ENCODE peak calls at places on chromosomes 13 and 19, in seven cellular contexts. One of them, this sample, is unnamed.

GRCh38 chr13:50810998-50811397 is 32.5 kb downstream of the DLEU7 start:
- DNase-seq in CD8-positive, alpha-beta memory T cell: no peak
- DNase-seq in HFF-Myc: no peak
- DNase-seq in stimulated activated CD8-positive, alpha-beta memory T cell treated with anti-CD3 and anti-CD28 coated beads, Interleukin-7, amount 100 ng/mL, for 4 hours: no peak
- DNase-seq in fibroblast of lung: no peak
- DNase-seq in stimulated activated CD4-positive, alpha-beta T cell treated with anti-CD3 and anti-CD28 coated beads, Interleukin-4, amount 100 ng/mL, for 4 hours: no peak
- DNase-seq in LHCN-M2: no peak
- DNase-seq in this sample: no peak

GRCh38 chr19:35204799-35205732 is 23.5 kb downstream of the FAM187B start:
- DNase-seq in CD8-positive, alpha-beta memory T cell: no peak
- DNase-seq in HFF-Myc: no peak
- DNase-seq in stimulated activated CD8-positive, alpha-beta memory T cell treated with anti-CD3 and anti-CD28 coated beads, Interleukin-7, amount 100 ng/mL, for 4 hours: no peak
- DNase-seq in fibroblast of lung: no peak
- DNase-seq in stimulated activated CD4-positive, alpha-beta T cell treated with anti-CD3 and anti-CD28 coated beads, Interleukin-4, amount 100 ng/mL, for 4 hours: no peak
- DNase-seq in LHCN-M2: no peak
- DNase-seq in this sample: no peak

GRCh38 chr13:30618938-30619289 is 1.2 kb downstream of the USPL1 start:
- DNase-seq in CD8-positive, alpha-beta memory T cell: no peak
- DNase-seq in HFF-Myc: no peak
- DNase-seq in stimulated activated CD8-positive, alpha-beta memory T cell treated with anti-CD3 and anti-CD28 coated beads, Interleukin-7, amount 100 ng/mL, for 4 hours: no peak
- DNase-seq in fibroblast of lung: no peak
- DNase-seq in stimulated activated CD4-positive, alpha-beta T cell treated with anti-CD3 and anti-CD28 coated beads, Interleukin-4, amount 100 ng/mL, for 4 hours: no peak
- DNase-seq in LHCN-M2: no peak
- DNase-seq in this sample: no peak

GRCh38 chr13:21234537-21234936 is 58.1 kb downstream of the MRPL57 start:
- DNase-seq in CD8-positive, alpha-beta memory T cell: no peak
- DNase-seq in HFF-Myc: peak; percentile 22
- DNase-seq in stimulated activated CD8-positive, alpha-beta memory T cell treated with anti-CD3 and anti-CD28 coated beads, Interleukin-7, amount 100 ng/mL, for 4 hours: no peak
- DNase-seq in fibroblast of lung: no peak
- DNase-seq in stimulated activated CD4-positive, alpha-beta T cell treated with anti-CD3 and anti-CD28 coated beads, Interleukin-4, amount 100 ng/mL, for 4 hours: no peak
- DNase-seq in LHCN-M2: peak; percentile 46
- DNase-seq in this sample: no peak

GRCh38 chr19:53537523-53538377 is at the start of gene ZNF331:
- DNase-seq in CD8-positive, alpha-beta memory T cell: peak; percentile 96
- DNase-seq in HFF-Myc: peak; percentile 24
- DNase-seq in stimulated activated CD8-positive, alpha-beta memory T cell treated with anti-CD3 and anti-CD28 coated beads, Interleukin-7, amount 100 ng/mL, for 4 hours: peak; percentile 83
- DNase-seq in fibroblast of lung: peak; percentile 71
- DNase-seq in stimulated activated CD4-positive, alpha-beta T cell treated with anti-CD3 and anti-CD28 coated beads, Interleukin-4, amount 100 ng/mL, for 4 hours: peak; percentile 90
- DNase-seq in LHCN-M2: peak; percentile 79
- DNase-seq in this sample: no peak

GRCh38 chr19:54392078-54392477 is 23.2 kb upstream of the TTYH1 start:
- DNase-seq in CD8-positive, alpha-beta memory T cell: no peak
- DNase-seq in HFF-Myc: no peak
- DNase-seq in stimulated activated CD8-positive, alpha-beta memory T cell treated with anti-CD3 and anti-CD28 coated beads, Interleukin-7, amount 100 ng/mL, for 4 hours: no peak
- DNase-seq in fibroblast of lung: no peak
- DNase-seq in stimulated activated CD4-positive, alpha-beta T cell treated with anti-CD3 and anti-CD28 coated beads, Interleukin-4, amount 100 ng/mL, for 4 hours: no peak
- DNase-seq in LHCN-M2: no peak
- DNase-seq in this sample: no peak

GRCh38 chr19:48708471-48708870 is 11.1 kb downstream of the MAMSTR start:
- DNase-seq in CD8-positive, alpha-beta memory T cell: no peak
- DNase-seq in HFF-Myc: no peak
- DNase-seq in stimulated activated CD8-positive, alpha-beta memory T cell treated with anti-CD3 and anti-CD28 coated beads, Interleukin-7, amount 100 ng/mL, for 4 hours: no peak
- DNase-seq in fibroblast of lung: no peak
- DNase-seq in stimulated activated CD4-positive, alpha-beta T cell treated with anti-CD3 and anti-CD28 coated beads, Interleukin-4, amount 100 ng/mL, for 4 hours: no peak
- DNase-seq in LHCN-M2: no peak
- DNase-seq in this sample: no peak

GRCh38 chr13:101399365-101399764 is 16.9 kb downstream of the NALCN start:
- DNase-seq in CD8-positive, alpha-beta memory T cell: no peak
- DNase-seq in HFF-Myc: no peak
- DNase-seq in stimulated activated CD8-positive, alpha-beta memory T cell treated with anti-CD3 and anti-CD28 coated beads, Interleukin-7, amount 100 ng/mL, for 4 hours: no peak
- DNase-seq in fibroblast of lung: no peak
- DNase-seq in stimulated activated CD4-positive, alpha-beta T cell treated with anti-CD3 and anti-CD28 coated beads, Interleukin-4, amount 100 ng/mL, for 4 hours: no peak
- DNase-seq in LHCN-M2: no peak
- DNase-seq in this sample: no peak

GRCh38 chr19:38034153-38034835 is 127.3 kb downstream of the SIPA1L3 start:
- DNase-seq in CD8-positive, alpha-beta memory T cell: no peak
- DNase-seq in HFF-Myc: no peak
- DNase-seq in stimulated activated CD8-positive, alpha-beta memory T cell treated with anti-CD3 and anti-CD28 coated beads, Interleukin-7, amount 100 ng/mL, for 4 hours: no peak
- DNase-seq in fibroblast of lung: no peak
- DNase-seq in stimulated activated CD4-positive, alpha-beta T cell treated with anti-CD3 and anti-CD28 coated beads, Interleukin-4, amount 100 ng/mL, for 4 hours: no peak
- DNase-seq in LHCN-M2: no peak
- DNase-seq in this sample: no peak